ENCODE peak calls at places on chromosomes 13 and 19, in nine cellular contexts. M is stimulated activated CD8-positive, alpha-beta memory T cell treated with anti-CD3 and anti-CD28 coated beads, Interleukin-4, amount 100 ng/mL, for 4 hours; H is ELR; I is GM12892; W is EL; B is CD4-positive, alpha-beta T cell; C is activated naive CD4-positive, alpha-beta T cell; E is right cardiac atrium; X is RWPE1. O is an unnamed sample.

GRCh38 chr13:36533806-36534205 is 101.5 kb downstream of the CCNA1 start:
- DNase-seq in X (peak; percentile 35), H (no peak), C (no peak), E (no peak), W (no peak), B (no peak), M (no peak), I (no peak), O (no peak)

GRCh38 chr13:113794086-113794485 is 35.1 kb downstream of the TMEM255B start:
- DNase-seq in C (no peak), B (no peak), E (no peak), X (no peak), H (no peak), W (no peak), M (no peak), I (no peak), O (no peak)

GRCh38 chr19:44764975-44765948 is 12.4 kb upstream of the CBLC start:
- DNase-seq in C (no peak), X (no peak), W (peak; percentile 31), E (no peak), M (no peak), I (no peak), B (no peak), H (no peak), O (no peak)

GRCh38 chr13:52127783-52128702 is 830 bp downstream of the NEK5 start:
- DNase-seq in E (peak; percentile 26), W (peak; percentile 62), B (peak; percentile 33), H (peak; percentile 70), C (peak; percentile 30), M (peak; percentile 4), I (peak; percentile 34), X (peak; percentile 83), O (peak; percentile 8)

GRCh38 chr19:48445256-48445605 is 552 bp upstream of the GRWD1 start:
- DNase-seq in E (no peak), C (no peak), W (peak; percentile 79), X (peak; percentile 91), M (no peak), B (no peak), I (no peak), H (peak; percentile 81), O (no peak)

GRCh38 chr13:103097366-103097928 is 31.2 kb upstream of the SLC10A2 start:
- DNase-seq in I (no peak), E (no peak), X (no peak), H (no peak), B (no peak), W (no peak), M (no peak), C (no peak), O (no peak)

GRCh38 chr13:47846886-47847285 is 154.2 kb downstream of the SUCLA2 start:
- DNase-seq in I (no peak), W (peak; percentile 23), X (no peak), C (no peak), E (no peak), H (no peak), M (no peak), B (no peak), O (no peak)

GRCh38 chr19:49676136-49676689 is 858 bp upstream of the PRMT1 start:
- DNase-seq in W (peak; percentile 92), H (peak; percentile 92), M (no peak), X (peak; percentile 87), E (peak; percentile 88), C (no peak), B (no peak), I (no peak), O (no peak)

GRCh38 chr19:39449116-39449797 is 3.9 kb downstream of the SUPT5H start:
- DNase-seq in M (no peak), I (no peak), W (no peak), H (no peak), E (no peak), C (no peak), X (no peak), B (no peak), O (no peak)

GRCh38 chr13:32261567-32261966 is 53.6 kb downstream of the ZAR1L start:
- DNase-seq in M (no peak), C (no peak), H (peak; percentile 60), E (peak; percentile 85), B (no peak), X (peak; percentile 13), I (no peak), W (peak; percentile 83), O (no peak)

GRCh38 chr19:15251749-15252397 is 19.6 kb upstream of the EPHX3 start:
- DNase-seq in W (peak; percentile 95), C (no peak), E (peak; percentile 91), I (no peak), B (no peak), X (peak; percentile 78), H (peak; percentile 91), M (no peak), O (no peak)

GRCh38 chr13:83449666-83450395 is 432.4 kb downstream of the SLITRK1 start:
- DNase-seq in B (no peak), C (no peak), H (peak; percentile 92), E (no peak), M (no peak), I (no peak), X (peak; percentile 77), W (peak; percentile 91), O (no peak)

GRCh38 chr13:25177012-25177411 is 4.9 kb upstream of the AMER2 start:
- DNase-seq in I (no peak), H (no peak), X (no peak), E (no peak), B (no peak), W (no peak), C (no peak), M (no peak), O (no peak)

GRCh38 chr19:33468361-33469170 is 53.0 kb downstream of the PEPD start:
- DNase-seq in I (no peak), H (no peak), W (no peak), X (no peak), C (no peak), M (no peak), E (no peak), B (no peak), O (no peak)

GRCh38 chr19:33804021-33804799 is 7.5 kb downstream of the KCTD15 start:
- DNase-seq in M (no peak), B (no peak), H (no peak), C (no peak), X (peak; percentile 41), E (peak; percentile 83), W (peak; percentile 40), I (no peak), O (no peak)

GRCh38 chr13:102597029-102598015 is 536 bp downstream of the TPP2 start:
- DNase-seq in I (peak; percentile 22), M (no peak), W (peak; percentile 20), X (no peak), B (no peak), H (peak; percentile 43), C (no peak), E (peak; percentile 37), O (no peak)

GRCh38 chr13:54733639-54734038 is 1705.0 kb downstream of the OLFM4 start:
- DNase-seq in C (no peak), X (peak; percentile 6), E (no peak), M (no peak), W (no peak), I (no peak), H (no peak), B (no peak), O (no peak)

GRCh38 chr13:110306960-110307696 is at the start of the genes COL4A1 and COL4A2:
- DNase-seq in X (peak; percentile 52), C (no peak), H (peak; percentile 77), I (no peak), E (peak; percentile 85), M (no peak), B (no peak), W (peak; percentile 78), O (no peak)

GRCh38 chr19:46426506-46427162 is 2.1 kb downstream of the PNMA8C start:
- DNase-seq in W (peak; percentile 79), C (no peak), B (no peak), I (no peak), H (peak; percentile 77), E (peak; percentile 87), M (no peak), X (peak; percentile 50), O (no peak)

GRCh38 chr19:15285896-15286591 is 46.3 kb downstream of the BRD4 start:
- DNase-seq in C (no peak), E (no peak), B (no peak), H (no peak), M (no peak), W (no peak), X (no peak), I (peak; percentile 38), O (no peak)

GRCh38 chr19:2703691-2704216 is 1.3 kb upstream of the GNG7 start:
- DNase-seq in B (no peak), E (no peak), I (no peak), W (no peak), H (no peak), M (no peak), X (no peak), C (no peak), O (no peak)

GRCh38 chr13:44022196-44022595 is 142.5 kb downstream of the LACC1 start:
- DNase-seq in C (no peak), I (no peak), B (no peak), H (no peak), M (no peak), X (no peak), E (no peak), W (no peak), O (no peak)

GRCh38 chr19:38039966-38040365 is 133.0 kb downstream of the SIPA1L3 start:
- DNase-seq in E (no peak), C (no peak), B (no peak), W (peak; percentile 93), M (no peak), H (peak; percentile 98), I (no peak), X (peak; percentile 66), O (no peak)

GRCh38 chr19:12834976-12835757 is 788 bp upstream of the RTBDN start:
- DNase-seq in C (no peak), M (no peak), B (no peak), H (peak; percentile 51), I (no peak), X (no peak), W (peak; percentile 33), E (peak; percentile 31), O (no peak)

GRCh38 chr19:36049080-36049698 is 4.9 kb downstream of the THAP8 start:
- DNase-seq in H (no peak), I (no peak), B (no peak), E (no peak), X (peak; percentile 48), M (no peak), W (no peak), C (no peak), O (no peak)

GRCh38 chr19:55460670-55461258 is 678 bp downstream of the ISOC2 start:
- DNase-seq in B (no peak), H (peak; percentile 76), W (peak; percentile 78), X (peak; percentile 67), C (no peak), M (no peak), I (no peak), E (peak; percentile 89), O (no peak)

GRCh38 chr19:1962674-1963073 is 21.7 kb downstream of the CSNK1G2 start:
- DNase-seq in I (no peak), X (no peak), W (no peak), C (no peak), E (no peak), B (no peak), M (no peak), H (no peak), O (no peak)

GRCh38 chr19:45471116-45471865 is 3.5 kb downstream of the FOSB start:
- DNase-seq in W (no peak), X (no peak), E (no peak), M (no peak), H (no peak), I (no peak), C (no peak), B (no peak), O (no peak)

GRCh38 chr13:79833972-79834371 is 353.0 kb downstream of the NDFIP2 start:
- DNase-seq in B (no peak), C (no peak), I (no peak), E (no peak), M (no peak), W (no peak), H (no peak), X (no peak), O (no peak)

GRCh38 chr19:16143399-16144215 is at the start of gene HSH2D:
- DNase-seq in M (peak; percentile 63), B (peak; percentile 78), C (peak; percentile 76), X (peak; percentile 52), E (peak; percentile 24), W (no peak), H (peak; percentile 26), I (peak; percentile 75), O (peak; percentile 72)

GRCh38 chr19:8036438-8037099 is 16.0 kb upstream of the CCL25 start:
- DNase-seq in C (no peak), X (no peak), W (no peak), E (no peak), I (no peak), B (no peak), M (no peak), H (no peak), O (no peak)

O was measured in activated CD8-positive, alpha-beta memory T cell treated with anti-CD3 and anti-CD28 coated beads for 1 hour.